ENCODE peak calls at places on chromosomes 5 and 9, in five cellular contexts. One of them, this sample, is unnamed.
A peak's percentile ranks its signal among the peaks of the same experiment; 100 is the strongest.

GRCh38 chr5:79743846-79744605 is 54.4 kb downstream of the CMYA5 start:
- DNase-seq in tibial nerve: no peak
- DNase-seq in chondrocyte: no peak
- DNase-seq in endothelial cell: no peak
- DNase-seq in PC-9: no peak
- DNase-seq in this sample: no peak

GRCh38 chr5:106658150-106658549 is 1012.6 kb downstream of the EFNA5 start:
- DNase-seq in endothelial cell: no peak
- DNase-seq in tibial nerve: no peak
- DNase-seq in PC-9: no peak
- DNase-seq in chondrocyte: no peak
- DNase-seq in this sample: no peak

GRCh38 chr5:83026930-83027687 is 50.1 kb downstream of the TMEM167A start:
- DNase-seq in chondrocyte: no peak
- DNase-seq in tibial nerve: no peak
- DNase-seq in PC-9: no peak
- DNase-seq in endothelial cell: no peak
- DNase-seq in this sample: no peak

GRCh38 chr5:157915638-157916037 is 56.7 kb upstream of the CLINT1 start:
- DNase-seq in chondrocyte: no peak
- DNase-seq in PC-9: no peak
- DNase-seq in tibial nerve: peak; percentile 34
- DNase-seq in endothelial cell: no peak
- DNase-seq in this sample: no peak

GRCh38 chr9:109681301-109681700 is 98.7 kb upstream of the PALM2AKAP2 start:
- DNase-seq in endothelial cell: no peak
- DNase-seq in chondrocyte: no peak
- DNase-seq in tibial nerve: no peak
- DNase-seq in PC-9: no peak
- DNase-seq in this sample: no peak

GRCh38 chr5:59506285-59506877 is 387.1 kb downstream of the PDE4D start:
- DNase-seq in chondrocyte: no peak
- DNase-seq in tibial nerve: no peak
- DNase-seq in PC-9: no peak
- DNase-seq in endothelial cell: no peak
- DNase-seq in this sample: no peak

GRCh38 chr5:59095480-59095879 is 512.6 kb downstream of the RAB3C start:
- DNase-seq in chondrocyte: no peak
- DNase-seq in tibial nerve: no peak
- DNase-seq in endothelial cell: no peak
- DNase-seq in PC-9: no peak
- DNase-seq in this sample: no peak

GRCh38 chr5:159965031-159965837 is 43.7 kb upstream of the TTC1 start:
- DNase-seq in endothelial cell: peak; percentile 71
- DNase-seq in PC-9: no peak
- DNase-seq in chondrocyte: no peak
- DNase-seq in tibial nerve: no peak
- DNase-seq in this sample: peak; percentile 45

GRCh38 chr5:141477815-141478214 is 2.0 kb downstream of the PCDHGC3 start:
- DNase-seq in chondrocyte: no peak
- DNase-seq in PC-9: no peak
- DNase-seq in tibial nerve: no peak
- DNase-seq in endothelial cell: no peak
- DNase-seq in this sample: no peak

GRCh38 chr5:142650060-142650459 is 35.8 kb downstream of the FGF1 start:
- DNase-seq in endothelial cell: no peak
- DNase-seq in PC-9: no peak
- DNase-seq in tibial nerve: no peak
- DNase-seq in chondrocyte: no peak
- DNase-seq in this sample: no peak

GRCh38 chr9:104872959-104873850 is 54.8 kb downstream of the ABCA1 start:
- DNase-seq in endothelial cell: peak; percentile 13
- DNase-seq in tibial nerve: no peak
- DNase-seq in PC-9: peak; percentile 96
- DNase-seq in chondrocyte: no peak
- DNase-seq in this sample: peak; percentile 43

GRCh38 chr9:127786773-127787123 is 914 bp downstream of the CDK9 start:
- DNase-seq in chondrocyte: no peak
- DNase-seq in endothelial cell: no peak
- DNase-seq in PC-9: no peak
- DNase-seq in tibial nerve: no peak
- DNase-seq in this sample: no peak

GRCh38 chr5:56415356-56415765 is 182.2 kb upstream of the ANKRD55 start:
- DNase-seq in PC-9: peak; percentile 88
- DNase-seq in chondrocyte: no peak
- DNase-seq in endothelial cell: no peak
- DNase-seq in tibial nerve: peak; percentile 26
- DNase-seq in this sample: peak; percentile 54

GRCh38 chr5:110588241-110588962 is 138.1 kb downstream of the TMEM232 start:
- DNase-seq in endothelial cell: no peak
- DNase-seq in tibial nerve: no peak
- DNase-seq in chondrocyte: no peak
- DNase-seq in PC-9: no peak
- DNase-seq in this sample: no peak

GRCh38 chr5:110594866-110595265 is 131.6 kb downstream of the TMEM232 start:
- DNase-seq in chondrocyte: no peak
- DNase-seq in tibial nerve: no peak
- DNase-seq in PC-9: no peak
- DNase-seq in endothelial cell: no peak
- DNase-seq in this sample: no peak

DNA sequence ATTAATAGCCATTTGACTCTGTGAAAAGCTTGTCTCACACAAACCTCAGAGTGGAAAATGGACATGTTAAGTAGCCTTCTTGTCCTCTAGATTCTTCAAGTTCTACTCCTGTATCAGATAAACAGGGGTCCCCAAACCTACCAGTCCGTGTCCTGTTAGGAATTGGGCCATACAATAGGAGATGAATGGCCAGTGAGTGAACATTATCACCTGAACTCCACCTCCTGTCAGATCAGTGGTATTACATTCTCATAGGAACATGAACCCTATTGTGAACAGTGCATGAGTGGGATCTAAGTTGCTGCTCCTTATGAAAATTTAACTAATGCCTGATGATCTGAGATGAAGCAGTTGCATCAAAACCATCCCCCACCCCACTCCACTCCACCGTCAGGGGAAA is 136.3 kb downstream of the TMEM232 start:
- DNase-seq in chondrocyte: no peak
- DNase-seq in endothelial cell: no peak
- DNase-seq in tibial nerve: no peak
- DNase-seq in PC-9: no peak
- DNase-seq in this sample: no peak
- TF ChIP-seq CTCF in chondrocyte: peak; percentile 78
- TF ChIP-seq CTCF in endothelial cell: peak; percentile 69
- TF ChIP-seq CTCF in tibial nerve: peak; percentile 31
- TF ChIP-seq CTCF in PC-9: peak; percentile 63
- TF ChIP-seq CTCF in this sample: no peak

DNA sequence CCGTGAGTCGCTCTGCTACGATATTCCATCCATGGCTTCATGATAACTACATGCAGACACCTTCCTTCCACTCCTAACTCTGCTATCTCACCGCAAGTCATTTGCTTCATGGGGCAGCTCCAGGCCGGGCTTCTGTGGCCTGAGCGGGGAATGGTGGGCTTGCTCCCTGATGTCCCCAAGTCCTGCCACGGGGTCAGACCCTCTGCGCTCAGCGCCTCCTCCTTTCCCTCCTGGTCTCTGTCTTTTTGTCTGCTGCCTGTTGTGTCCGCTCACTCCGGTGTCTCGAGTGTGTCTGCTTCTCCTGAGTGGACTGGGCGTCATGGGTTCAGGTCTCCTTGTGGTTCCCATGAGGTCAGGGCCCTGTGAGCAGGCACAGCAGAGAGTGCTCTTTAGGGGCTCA is 139.6 kb downstream of the CACNA1B start:
- DNase-seq in endothelial cell: no peak
- DNase-seq in PC-9: no peak
- DNase-seq in tibial nerve: no peak
- DNase-seq in chondrocyte: no peak
- DNase-seq in this sample: no peak
- TF ChIP-seq CTCF in endothelial cell: no peak
- TF ChIP-seq CTCF in PC-9: no peak
- TF ChIP-seq CTCF in tibial nerve: no peak
- TF ChIP-seq CTCF in chondrocyte: no peak
- TF ChIP-seq CTCF in this sample: no peak

DNA sequence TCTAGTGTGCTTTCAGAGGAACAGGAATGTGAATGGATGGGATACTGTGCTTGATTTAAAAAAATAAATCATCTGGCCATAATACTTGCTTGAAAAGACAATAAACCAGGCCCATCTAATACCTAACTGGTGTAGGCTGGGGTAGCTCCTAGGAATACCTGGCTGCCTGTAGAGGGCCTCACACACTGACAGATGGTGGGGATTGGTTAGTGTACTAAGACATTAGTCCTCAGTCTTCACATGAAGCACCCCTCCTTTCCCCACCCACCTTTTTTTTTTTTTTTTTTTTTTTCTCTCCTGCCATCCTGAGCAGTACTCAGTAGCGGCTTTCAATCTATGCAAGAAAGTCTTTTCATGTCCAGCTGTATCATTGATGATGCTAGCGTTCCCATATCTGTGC is 130.5 kb downstream of the ADGRV1 start:
- DNase-seq in chondrocyte: no peak
- DNase-seq in endothelial cell: no peak
- DNase-seq in tibial nerve: no peak
- DNase-seq in PC-9: no peak
- DNase-seq in this sample: no peak
- TF ChIP-seq CTCF in chondrocyte: no peak
- TF ChIP-seq CTCF in endothelial cell: no peak
- TF ChIP-seq CTCF in tibial nerve: no peak
- TF ChIP-seq CTCF in PC-9: no peak
- TF ChIP-seq CTCF in this sample: no peak

DNA sequence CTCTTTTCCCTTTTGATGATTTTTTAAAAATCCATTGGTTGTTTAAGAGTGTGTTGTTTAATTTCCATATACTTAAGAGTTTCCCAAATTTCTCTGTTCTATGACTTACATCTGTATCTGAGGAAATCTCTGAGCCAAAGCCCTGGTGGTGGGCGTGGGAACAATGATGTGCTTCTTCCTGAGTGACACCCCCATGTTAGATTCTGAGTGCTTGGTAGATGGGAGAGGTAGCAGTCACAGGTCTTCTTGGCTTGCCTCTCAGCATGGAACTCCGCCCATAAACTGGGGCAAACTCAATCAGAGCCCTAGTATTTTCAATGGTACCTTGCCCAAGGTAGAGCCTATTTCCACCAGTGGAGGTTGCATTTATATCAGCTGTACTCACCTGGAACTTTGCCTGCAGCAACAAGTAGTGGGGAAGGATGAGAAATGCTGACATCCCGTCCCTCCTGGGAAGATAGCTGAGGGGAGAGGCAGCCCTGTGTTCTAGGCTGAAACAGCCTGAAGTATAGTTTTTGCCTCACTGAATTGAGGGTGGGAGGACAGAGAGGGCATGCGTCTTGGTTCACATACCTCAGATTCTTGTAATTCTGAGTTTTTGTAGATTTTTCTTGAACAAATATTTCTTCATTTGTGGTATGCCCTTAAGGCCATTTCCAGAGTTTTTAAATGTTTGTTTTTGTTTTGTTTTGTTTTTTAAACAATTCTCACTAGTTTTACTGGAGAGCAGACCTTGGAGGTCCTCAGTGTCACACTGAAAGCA is 26.4 kb downstream of the C9orf43 start:
- DNase-seq in endothelial cell: no peak
- DNase-seq in tibial nerve: no peak
- DNase-seq in PC-9: no peak
- DNase-seq in chondrocyte: no peak
- DNase-seq in this sample: peak; percentile 29
- TF ChIP-seq CTCF in endothelial cell: no peak
- TF ChIP-seq CTCF in tibial nerve: no peak
- TF ChIP-seq CTCF in PC-9: no peak
- TF ChIP-seq CTCF in chondrocyte: peak; percentile 13
- TF ChIP-seq CTCF in this sample: no peak

GRCh38 chr5:14528926-14529325 is 52.7 kb upstream of the OTULINL start:
- DNase-seq in PC-9: no peak
- DNase-seq in chondrocyte: no peak
- DNase-seq in tibial nerve: no peak
- DNase-seq in endothelial cell: no peak
- DNase-seq in this sample: no peak
- TF ChIP-seq CTCF in PC-9: no peak
- TF ChIP-seq CTCF in chondrocyte: no peak
- TF ChIP-seq CTCF in tibial nerve: no peak
- TF ChIP-seq CTCF in endothelial cell: no peak
- TF ChIP-seq CTCF in this sample: no peak

DNA sequence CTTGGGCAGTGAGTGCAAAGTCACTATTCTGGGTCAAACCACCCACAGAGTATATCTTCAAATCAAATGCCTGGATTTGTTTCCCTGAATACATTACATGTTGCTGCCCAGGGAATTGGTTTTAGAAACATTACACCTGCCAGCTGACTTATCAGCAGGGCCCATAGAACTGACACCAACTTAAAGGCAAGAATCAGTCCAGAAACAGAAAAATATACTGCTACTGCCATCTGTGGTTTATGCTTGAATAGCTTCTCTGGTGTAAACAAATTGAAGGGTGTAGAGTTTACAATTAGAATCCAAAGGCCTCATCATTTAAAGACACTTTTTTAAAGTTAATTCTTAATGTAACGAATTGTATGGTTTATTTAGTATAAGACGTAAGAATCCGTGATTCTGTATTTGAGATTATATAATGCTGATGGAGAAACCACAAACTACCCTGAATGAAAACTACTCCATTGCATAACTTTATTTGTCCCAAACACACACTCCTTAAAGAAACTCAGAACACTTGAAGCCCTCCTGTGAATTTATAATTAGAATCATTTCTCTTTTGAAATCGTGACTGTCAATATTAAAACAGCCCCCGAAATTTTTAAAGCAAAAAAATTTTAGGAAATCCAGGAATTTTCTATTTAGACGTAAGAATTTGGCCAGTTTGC is 6.2 kb downstream of the NR6A1 start:
- DNase-seq in PC-9: no peak
- DNase-seq in endothelial cell: no peak
- DNase-seq in tibial nerve: no peak
- DNase-seq in chondrocyte: no peak
- DNase-seq in this sample: peak; percentile 53
- TF ChIP-seq CTCF in PC-9: peak; percentile 53
- TF ChIP-seq CTCF in endothelial cell: no peak
- TF ChIP-seq CTCF in tibial nerve: peak; percentile 28
- TF ChIP-seq CTCF in chondrocyte: peak; percentile 73
- TF ChIP-seq CTCF in this sample: peak; percentile 50

GRCh38 chr9:14205463-14205862 is 108.5 kb downstream of the NFIB start:
- DNase-seq in chondrocyte: no peak
- DNase-seq in endothelial cell: no peak
- DNase-seq in tibial nerve: no peak
- DNase-seq in PC-9: peak; percentile 93
- DNase-seq in this sample: peak; percentile 48
- TF ChIP-seq CTCF in chondrocyte: no peak
- TF ChIP-seq CTCF in endothelial cell: no peak
- TF ChIP-seq CTCF in tibial nerve: no peak
- TF ChIP-seq CTCF in PC-9: no peak
- TF ChIP-seq CTCF in this sample: no peak

DNA sequence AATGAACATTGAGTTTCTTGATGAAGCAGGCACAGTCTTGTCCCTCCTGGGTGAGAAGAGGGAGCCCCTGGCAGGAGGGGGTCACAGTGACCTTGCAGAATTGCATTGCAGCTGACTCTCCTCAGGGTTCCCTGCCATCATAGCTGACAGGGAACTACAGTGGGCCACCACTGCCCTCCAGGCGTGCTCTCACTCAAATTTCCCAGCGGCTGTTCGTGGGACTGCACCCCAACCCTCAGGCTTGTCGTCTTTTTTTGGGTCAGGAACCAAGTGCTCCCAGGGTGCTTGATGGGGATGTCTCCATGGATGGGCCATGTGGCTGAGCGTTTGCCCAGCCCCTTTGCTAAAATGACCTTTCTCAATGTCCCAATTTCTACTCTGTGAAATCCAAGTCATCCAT is 215.8 kb downstream of the MELK start:
- DNase-seq in PC-9: no peak
- DNase-seq in endothelial cell: peak; percentile 30
- DNase-seq in chondrocyte: no peak
- DNase-seq in tibial nerve: no peak
- DNase-seq in this sample: no peak
- TF ChIP-seq CTCF in PC-9: peak; percentile 53
- TF ChIP-seq CTCF in endothelial cell: peak; percentile 63
- TF ChIP-seq CTCF in chondrocyte: peak; percentile 60
- TF ChIP-seq CTCF in tibial nerve: no peak
- TF ChIP-seq CTCF in this sample: no peak

This sample was measured in A549.